ENCODE peak calls at places on chromosomes 12 and 14, in four cellular contexts. J is HepG2, F is neural progenitor cell, M is MM.1S. E is an unnamed sample. For H3K27me3, the result is how much of the 10 kb centered on the place peaks cover.

GRCh38 chr14:43003845-43004244 is 1397.2 kb downstream of the LRFN5 start:
- DNase-seq in J (peak), F (peak), M (no peak), E (no peak)

GRCh38 chr12:15584366-15585041 is 204.7 kb downstream of the EPS8 start:
- DNase-seq in J (peak), F (peak), M (peak), E (no peak)

GRCh38 chr14:95125951-95126350 is 31.4 kb downstream of the DICER1 start:
- DNase-seq in J (no peak), F (no peak), M (no peak), E (no peak)

GRCh38 chr12:77830952-77831351 is 258 bp downstream of the NAV3 start:
- DNase-seq in J (no peak), F (no peak), M (no peak), E (no peak)

GRCh38 chr14:106378191-106378590 is 851.8 kb downstream of the TMEM121 start:
- DNase-seq in J (no peak), F (no peak), M (peak), E (no peak)

GRCh38 chr12:1927051-1927680 is 8.7 kb upstream of the CACNA2D4 start:
- DNase-seq in J (no peak), F (no peak), M (no peak), E (peak)

GRCh38 chr12:88522961-88523360 is 57.3 kb downstream of the KITLG start:
- DNase-seq in J (no peak), F (no peak), M (no peak), E (no peak)

GRCh38 chr14:105066285-105067071 is 1.2 kb upstream of the GPR132 start:
- DNase-seq in J (no peak), F (no peak), M (no peak), E (peak)

GRCh38 chr12:124683330-124683662 is 115.9 kb upstream of the NCOR2 start:
- DNase-seq in J (peak), F (peak), M (no peak), E (peak)

GRCh38 chr14:39733741-39734140 is 301.5 kb upstream of the FBXO33 start:
- DNase-seq in J (no peak), F (no peak), M (no peak), E (no peak)

GRCh38 chr12:18919826-18920511 is 182.1 kb downstream of the CAPZA3 start:
- DNase-seq in J (no peak), F (no peak), M (no peak), E (no peak)

GRCh38 chr14:22131749-22132476 is 457.1 kb downstream of the DAD1 start:
- DNase-seq in J (peak), F (peak), M (peak), E (peak)

GRCh38 chr12:1047898-1048660 is 57.1 kb downstream of the ERC1 start:
- DNase-seq in J (no peak), F (no peak), M (no peak), E (peak)

GRCh38 chr12:52414936-52415335 is 8.8 kb upstream of the KRT82 start:
- DNase-seq in J (no peak), F (no peak), M (no peak), E (no peak)

GRCh38 chr14:85024931-85025330 is 505.0 kb upstream of the FLRT2 start:
- DNase-seq in J (no peak), F (no peak), M (no peak), E (no peak)

GRCh38 chr12:25377475-25378179 is 126.9 kb upstream of the KRAS start:
- DNase-seq in J (no peak), F (no peak), M (no peak), E (peak)

GRCh38 chr12:117235261-117235660 is 45.0 kb upstream of the FBXO21 start:
- DNase-seq in J (no peak), F (no peak), M (no peak), E (peak)

GRCh38 chr12:95764848-95765247 is 25.7 kb downstream of the NTN4 start:
- DNase-seq in J (no peak), F (no peak), M (no peak), E (no peak)

GRCh38 chr12:48358937-48359509 is 8.3 kb upstream of the ZNF641 start:
- DNase-seq in J (no peak), F (no peak), M (no peak), E (no peak)

GRCh38 chr12:67453181-67453580 is 184.0 kb downstream of the CAND1 start:
- DNase-seq in J (no peak), F (no peak), M (no peak), E (no peak)

GRCh38 chr14:104102282-104102914 is 16.9 kb downstream of the ASPG start:
- DNase-seq in J (no peak), F (no peak), M (no peak), E (peak)

GRCh38 chr12:72102150-72102549 is 163.5 kb downstream of the TPH2 start:
- DNase-seq in J (no peak), F (peak), M (no peak), E (peak)

GRCh38 chr12:57600395-57600794 is 4.2 kb upstream of the DTX3 start:
- DNase-seq in J (no peak), F (no peak), M (no peak), E (no peak)

GRCh38 chr12:83323866-83324265 is 637.2 kb downstream of the TMTC2 start:
- DNase-seq in J (no peak), F (no peak), M (no peak), E (no peak)

GRCh38 chr14:35897616-35898111 is 71.5 kb downstream of the BRMS1L start:
- DNase-seq in J (peak), F (peak), M (no peak), E (peak)

GRCh38 chr12:128684357-128684756 is 139.4 kb downstream of the SLC15A4 start:
- DNase-seq in J (no peak), F (no peak), M (no peak), E (no peak)

GRCh38 chr12:95473440-95473946 is 459 bp upstream of the METAP2 start:
- DNase-seq in J (peak), F (peak), M (peak), E (no peak)

GRCh38 chr12:55972906-55973597 is 826 bp upstream of the RAB5B start:
- DNase-seq in J (no peak), F (no peak), M (no peak), E (no peak)

GRCh38 chr14:22556990-22557623 is 31.9 kb downstream of the DAD1 start:
- DNase-seq in J (peak), F (peak), M (peak), E (peak)

GRCh38 chr12:27619308-27619707 is 76.9 kb upstream of the REP15 start:
- DNase-seq in J (peak), F (no peak), M (no peak), E (no peak)

GRCh38 chr12:104187446-104188155 is 28.0 kb upstream of the TXNRD1 start:
- DNase-seq in J (no peak), F (no peak), M (no peak), E (no peak)

GRCh38 chr14:22887260-22887989 is 4.4 kb downstream of the REM2 start:
- DNase-seq in J (no peak), F (peak), M (peak), E (peak)

GRCh38 chr12:55051197-55051920 is 31.6 kb downstream of the NEUROD4 start:
- DNase-seq in J (no peak), F (no peak), M (no peak), E (peak)

GRCh38 chr14:54902521-54903420 is at the start of gene GCH1:
- DNase-seq in J (peak), F (peak), M (peak), E (peak)

GRCh38 chr12:11576104-11576503 is 73.4 kb upstream of the ETV6 start:
- DNase-seq in J (no peak), F (no peak), M (no peak), E (no peak)

GRCh38 chr12:28975564-28976340 is 173.3 kb upstream of the FAR2 start:
- DNase-seq in J (no peak), F (no peak), M (no peak), E (no peak)

GRCh38 chr12:6540181-6540877 is 6.0 kb downstream of the GAPDH start:
- DNase-seq in J (no peak), F (peak), M (no peak), E (peak)

GRCh38 chr14:92325835-92326234 is 2.9 kb downstream of the SLC24A4 start:
- DNase-seq in J (no peak), F (no peak), M (no peak), E (peak)

GRCh38 chr14:92323031-92323915 is at the start of gene SLC24A4:
- DNase-seq in J (no peak), F (peak), M (no peak), E (peak)

GRCh38 chr14:92323916-92324818 is 1.2 kb downstream of the SLC24A4 start:
- DNase-seq in J (no peak), F (peak), M (no peak), E (no peak)

GRCh38 chr14:92321701-92322100 is 1.3 kb upstream of the SLC24A4 start:
- DNase-seq in J (no peak), F (no peak), M (no peak), E (no peak)

DNA sequence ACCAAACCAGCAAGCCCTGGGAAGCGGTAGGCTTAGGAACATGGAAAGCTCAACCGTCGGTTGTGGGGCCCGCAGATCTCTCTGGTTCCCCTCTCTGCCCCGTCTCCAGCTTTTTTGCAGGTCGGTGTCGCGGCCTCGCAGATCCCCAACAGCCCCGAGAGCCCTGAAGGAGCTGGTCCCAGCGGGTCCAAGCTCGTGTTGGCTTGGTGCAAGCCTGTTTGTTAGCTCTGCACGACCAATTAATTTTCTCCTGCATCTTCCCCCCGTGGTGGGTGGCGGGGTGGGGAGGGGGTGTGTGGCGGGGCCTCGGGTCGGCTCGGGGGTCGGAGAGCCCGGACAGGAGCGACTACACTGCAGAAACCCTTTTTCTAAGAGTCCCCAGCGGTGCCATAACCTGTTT is 449 bp upstream of the SLC24A4 start:
- DNase-seq in J (no peak), F (peak), M (no peak), E (peak)
- H3K4me3 ChIP-seq in J (no peak), F (peak), M (no peak), E (peak)

GRCh38 chr12:13698001-13698400 is 283.4 kb downstream of the GRIN2B start:
- DNase-seq in J (no peak), F (no peak), M (no peak), E (no peak)
- H3K27me3 ChIP-seq in J (under half), F (under half), M (under half), E (under half)

GRCh38 chr14:101128478-101129450 is 225.2 kb upstream of the RTL1 start:
- DNase-seq in J (no peak), F (peak), M (no peak), E (peak)

GRCh38 chr14:101130861-101131260 is 227.3 kb upstream of the RTL1 start:
- DNase-seq in J (no peak), F (peak), M (no peak), E (peak)

GRCh38 chr14:101132051-101132541 is 228.6 kb upstream of the RTL1 start:
- DNase-seq in J (no peak), F (no peak), M (no peak), E (no peak)

GRCh38 chr14:101131451-101131916 is 228.0 kb upstream of the RTL1 start:
- DNase-seq in J (no peak), F (no peak), M (no peak), E (peak)

DNA sequence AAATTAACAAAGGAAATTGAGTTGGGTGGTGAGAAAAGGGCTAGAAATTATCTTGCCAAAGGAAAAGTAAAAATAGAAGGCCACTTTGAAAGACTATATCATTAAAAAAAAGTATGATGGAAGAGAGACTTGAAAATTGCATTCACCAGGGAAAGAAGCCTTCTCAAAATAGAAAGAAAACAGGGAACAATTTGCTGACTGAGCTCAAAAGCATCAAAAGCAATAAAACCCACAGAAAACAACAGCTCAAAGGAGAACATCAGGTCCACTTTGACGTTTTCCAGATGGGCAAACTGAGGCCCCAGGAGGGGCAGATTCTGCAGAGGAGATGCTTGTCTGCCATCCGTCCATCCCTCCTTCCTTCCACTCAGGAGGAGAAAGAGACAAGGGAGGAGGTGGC is 226.2 kb upstream of the RTL1 start:
- DNase-seq in J (no peak), F (no peak), M (no peak), E (no peak)
- H3K9ac ChIP-seq in J (no peak), F (no peak), M (no peak), E (no peak)

GRCh38 chr14:52949711-52950409 is 990 bp downstream of the FERMT2 start:
- DNase-seq in J (peak), F (peak), M (no peak), E (no peak)
- H3K4me3 ChIP-seq in J (peak), F (peak), M (peak), E (peak)

GRCh38 chr14:24378981-24379906 is 11.3 kb downstream of the NFATC4 start:
- DNase-seq in J (no peak), F (no peak), M (no peak), E (no peak)
- H3K27me3 ChIP-seq in J (half or more), F (under half), M (under half), E (under half)

GRCh38 chr12:4287325-4288290 is 14.0 kb downstream of the CCND2 start:
- DNase-seq in J (no peak), F (no peak), M (no peak), E (peak)

GRCh38 chr12:4289334-4289878 is 15.8 kb downstream of the CCND2 start:
- DNase-seq in J (no peak), F (peak), M (no peak), E (peak)

GRCh38 chr12:4286771-4287317 is 13.3 kb downstream of the CCND2 start:
- DNase-seq in J (no peak), F (no peak), M (no peak), E (peak)

GRCh38 chr12:4290011-4290790 is 16.6 kb downstream of the CCND2 start:
- DNase-seq in J (no peak), F (no peak), M (no peak), E (peak)

GRCh38 chr12:4288296-4289019 is 14.9 kb downstream of the CCND2 start:
- DNase-seq in J (no peak), F (no peak), M (no peak), E (peak)
- H3K9ac ChIP-seq in J (no peak), F (no peak), M (no peak), E (no peak)